ENCODE peak calls at places on chromosomes 1 and 21, in five cellular contexts. L, H, I, S and A are unnamed samples.

GRCh38 chr21:41752231-41752681 is 14.6 kb downstream of the RIPK4 start:
- DNase-seq in I (no peak), L (no peak), H (no peak), S (peak), A (no peak)

GRCh38 chr1:3759800-3760199 is 7.5 kb downstream of the CCDC27 start:
- DNase-seq in H (no peak), I (no peak), S (no peak), L (no peak), A (no peak)

GRCh38 chr1:203402609-203403337 is 51.9 kb upstream of the FMOD start:
- DNase-seq in S (no peak), H (no peak), L (no peak), I (no peak), A (no peak)

GRCh38 chr1:205354259-205354904 is 2.3 kb downstream of the KLHDC8A start:
- DNase-seq in H (no peak), S (no peak), I (peak), L (peak), A (no peak)

GRCh38 chr1:29749546-29749945 is 513.2 kb downstream of the PTPRU start:
- DNase-seq in S (no peak), H (no peak), L (no peak), I (no peak), A (no peak)

GRCh38 chr21:37562920-37563640 is 196.5 kb downstream of the DYRK1A start:
- DNase-seq in H (peak), S (peak), I (no peak), L (peak), A (no peak)

GRCh38 chr1:164702664-164703063 is 143.7 kb downstream of the PBX1 start:
- DNase-seq in S (no peak), L (no peak), H (no peak), I (no peak), A (no peak)

GRCh38 chr21:26451014-26451740 is 121.9 kb downstream of the CYYR1 start:
- DNase-seq in H (no peak), I (no peak), L (no peak), S (no peak), A (no peak)

GRCh38 chr1:240337795-240338194 is 246.1 kb downstream of the FMN2 start:
- DNase-seq in I (no peak), S (no peak), H (no peak), L (no peak), A (no peak)

GRCh38 chr1:47944561-47944960 is 52.6 kb downstream of the TRABD2B start:
- DNase-seq in L (no peak), H (no peak), I (no peak), S (no peak), A (no peak)

GRCh38 chr1:6700853-6701436 is 671 bp downstream of the DNAJC11 start:
- DNase-seq in S (no peak), H (no peak), I (no peak), L (no peak), A (no peak)

GRCh38 chr1:52306227-52307006 is 59.6 kb downstream of the CC2D1B start:
- DNase-seq in L (peak), I (no peak), S (no peak), H (no peak), A (no peak)